ENCODE peak calls at places on chromosomes 13 and 19, in nine cellular contexts. G is astrocyte, D is foreskin fibroblast, O is A549, R is lower leg skin, I is tibial nerve, C is tibial artery, E is Panc1, N is cardiac muscle cell. J is an unnamed sample.

GRCh38 chr13:67643656-67644055 is 413.5 kb upstream of the PCDH9 start:
- DNase-seq in R (no peak), E (no peak), C (no peak), N (peak), D (no peak), G (no peak), I (no peak), O (no peak), J (no peak)

GRCh38 chr19:49200238-49200862 is 42.8 kb downstream of the TRPM4 start:
- DNase-seq in C (no peak), E (no peak), O (peak), G (no peak), D (no peak), N (no peak), R (no peak), I (no peak), J (no peak)

GRCh38 chr19:51600940-51601575 is 29.1 kb downstream of the SIGLEC5 start:
- DNase-seq in C (no peak), G (no peak), O (no peak), R (no peak), E (no peak), N (no peak), I (no peak), D (no peak), J (no peak)

GRCh38 chr19:41588497-41589209 is 12.7 kb downstream of the CEACAM21 start:
- DNase-seq in G (peak), O (peak), C (no peak), D (peak), N (peak), R (no peak), I (peak), E (no peak), J (no peak)

GRCh38 chr19:47475460-47475859 is 3.8 kb upstream of the SLC8A2 start:
- DNase-seq in G (no peak), R (no peak), I (no peak), N (no peak), D (no peak), C (no peak), O (no peak), E (no peak), J (no peak)

GRCh38 chr13:100835695-100836094 is 161.1 kb upstream of the TMTC4 start:
- DNase-seq in D (no peak), O (no peak), R (no peak), C (no peak), I (no peak), G (no peak), N (no peak), E (no peak), J (no peak)

GRCh38 chr19:30391554-30392551 is 19.7 kb downstream of the ZNF536 start:
- DNase-seq in O (no peak), D (no peak), N (no peak), R (no peak), I (no peak), C (no peak), G (peak), E (no peak), J (no peak)

GRCh38 chr13:37944476-37945442 is 75.2 kb upstream of the TRPC4 start:
- DNase-seq in D (peak), N (no peak), C (no peak), I (no peak), E (no peak), O (no peak), G (no peak), R (no peak), J (no peak)

GRCh38 chr19:58181902-58182576 is 822 bp upstream of the ZNF274 start:
- DNase-seq in R (peak), I (peak), E (no peak), N (peak), O (peak), D (peak), G (no peak), C (no peak), J (no peak)

GRCh38 chr13:20716951-20717350 is 13.5 kb downstream of the IL17D start:
- DNase-seq in G (no peak), C (no peak), I (no peak), D (no peak), O (no peak), E (no peak), R (no peak), N (peak), J (no peak)

GRCh38 chr13:60492187-60492586 is 95.2 kb downstream of the TDRD3 start:
- DNase-seq in C (no peak), O (no peak), N (no peak), G (no peak), E (no peak), R (no peak), D (no peak), I (no peak), J (no peak)

GRCh38 chr19:55197531-55197930 is 11.8 kb downstream of the PTPRH start:
- DNase-seq in I (no peak), C (no peak), R (no peak), G (no peak), N (no peak), D (peak), O (no peak), E (no peak), J (no peak)

GRCh38 chr13:97855570-97855970 is 97.9 kb upstream of the IPO5 start:
- DNase-seq in R (peak), E (peak), G (peak), N (peak), O (peak), D (peak), C (no peak), I (peak), J (peak)

GRCh38 chr19:2114218-2114617 is 17.5 kb downstream of the IZUMO4 start:
- DNase-seq in R (no peak), G (no peak), C (no peak), D (no peak), I (no peak), E (no peak), N (no peak), O (no peak), J (no peak)

GRCh38 chr13:102610296-102610895 is 13.6 kb downstream of the TPP2 start:
- DNase-seq in R (no peak), E (no peak), D (no peak), G (no peak), O (no peak), N (no peak), C (no peak), I (no peak), J (no peak)

GRCh38 chr13:106178816-106179215 is 356.6 kb downstream of the EFNB2 start:
- DNase-seq in E (no peak), O (no peak), N (no peak), I (no peak), D (peak), R (no peak), G (no peak), C (no peak), J (no peak)

GRCh38 chr19:7751157-7751783 is 3.9 kb upstream of the CD209 start:
- DNase-seq in C (no peak), N (no peak), G (no peak), D (no peak), E (no peak), O (no peak), I (no peak), R (no peak), J (no peak)

GRCh38 chr13:28548468-28548867 is 53.5 kb upstream of the FLT1 start:
- DNase-seq in R (no peak), D (no peak), O (no peak), G (no peak), E (no peak), C (no peak), N (no peak), I (no peak), J (no peak)

GRCh38 chr13:28551498-28551895 is 56.6 kb upstream of the FLT1 start:
- DNase-seq in C (no peak), O (no peak), N (no peak), R (no peak), G (no peak), E (no peak), I (no peak), D (no peak), J (no peak)

GRCh38 chr13:28545583-28546333 is 50.8 kb upstream of the FLT1 start:
- DNase-seq in C (no peak), R (no peak), G (no peak), I (no peak), D (no peak), N (no peak), O (no peak), E (no peak), J (no peak)

GRCh38 chr13:28550721-28551497 is 56.0 kb upstream of the FLT1 start:
- DNase-seq in E (no peak), N (no peak), G (no peak), D (no peak), O (no peak), I (no peak), C (no peak), R (no peak), J (no peak)

GRCh38 chr13:28548872-28549271 is 53.9 kb upstream of the FLT1 start:
- DNase-seq in O (no peak), I (no peak), R (no peak), D (no peak), G (no peak), E (no peak), C (no peak), N (no peak), J (no peak)
- TF ChIP-seq CTCF in O (no peak), I (no peak), R (no peak), D (no peak), G (no peak), E (no peak), C (no peak), N (peak), J (no peak)

GRCh38 chr13:99200433-99201167 is at the start of gene UBAC2:
- DNase-seq in N (peak), D (peak), O (peak), I (peak), C (peak), R (peak), E (peak), G (peak), J (peak)
- TF ChIP-seq CTCF in N (no peak), D (no peak), O (no peak), I (peak), C (peak), R (no peak), E (no peak), G (no peak), J (no peak)

DNA sequence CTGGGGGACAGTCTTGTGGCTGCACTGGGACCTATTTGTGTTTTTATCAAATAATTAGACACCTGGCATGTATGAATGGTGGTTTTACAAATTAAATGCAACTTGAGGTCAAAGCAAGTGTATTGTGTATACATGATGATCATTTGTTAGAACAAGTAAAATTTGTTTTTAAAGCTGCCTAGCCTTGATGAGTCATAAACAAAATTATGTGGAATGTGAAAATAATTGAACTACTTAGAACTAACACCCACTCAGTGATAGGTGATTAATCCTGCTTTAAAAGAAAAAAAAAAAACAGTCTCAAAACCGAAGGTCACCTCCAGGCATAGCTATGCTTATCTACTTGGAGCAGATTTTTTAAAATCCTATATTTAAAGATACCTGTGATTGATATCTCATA is 770.3 kb upstream of the SLITRK5 start:
- DNase-seq in R (no peak), E (no peak), C (no peak), O (no peak), N (no peak), G (peak), D (no peak), I (no peak), J (no peak)
- TF ChIP-seq CTCF in R (no peak), E (no peak), C (no peak), O (no peak), N (no peak), G (no peak), D (no peak), I (no peak), J (no peak)

DNA sequence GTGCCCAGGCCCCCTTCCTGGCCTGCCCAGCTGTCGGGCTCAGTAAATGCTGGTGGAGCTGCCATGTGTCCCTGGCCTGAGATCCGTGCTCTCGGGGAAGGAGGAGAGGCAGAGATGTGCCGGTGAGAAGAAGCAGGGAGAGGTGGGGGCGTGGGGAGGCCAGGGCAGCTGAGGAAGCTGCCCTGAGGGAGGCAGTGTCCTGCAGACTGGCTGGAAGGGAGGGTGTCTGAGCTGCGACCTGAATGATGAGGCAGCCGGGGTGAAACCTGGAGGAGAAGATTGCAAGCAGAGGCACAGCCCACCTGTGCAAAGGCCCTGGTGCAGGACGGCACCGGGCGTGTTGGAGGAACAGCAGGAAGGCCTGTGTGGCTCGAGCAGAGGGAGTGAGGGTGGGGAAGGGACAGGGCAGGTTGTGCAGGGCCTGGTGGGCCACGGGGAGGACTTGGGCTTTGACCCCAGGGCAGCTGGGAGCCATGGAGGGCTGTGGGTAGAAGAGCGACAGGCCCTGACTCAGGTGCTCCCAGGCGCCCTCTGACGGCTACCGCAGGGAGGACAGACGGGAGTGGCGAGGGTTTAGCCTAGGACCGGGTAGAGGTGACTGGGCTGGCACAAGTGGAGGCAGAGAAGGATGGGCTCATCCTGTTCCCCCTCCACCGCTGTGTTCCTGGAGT is 14.0 kb upstream of the CELF5 start:
- DNase-seq in I (peak), O (peak), C (peak), D (peak), R (peak), N (peak), E (peak), G (no peak), J (no peak)
- TF ChIP-seq CTCF in I (peak), O (peak), C (peak), D (peak), R (no peak), N (peak), E (peak), G (peak), J (peak)

GRCh38 chr19:38850231-38850975 is 617 bp upstream of the HNRNPL start:
- DNase-seq in I (peak), C (peak), E (peak), D (peak), N (peak), G (peak), O (peak), R (peak), J (peak)

GRCh38 chr19:38849147-38849745 is 540 bp downstream of the HNRNPL start:
- DNase-seq in E (peak), D (peak), I (peak), O (peak), G (peak), C (peak), N (peak), R (peak), J (peak)

GRCh38 chr19:38850976-38851621 is 1.3 kb upstream of the HNRNPL start:
- DNase-seq in I (no peak), O (no peak), R (no peak), N (no peak), E (no peak), G (no peak), D (peak), C (no peak), J (no peak)

GRCh38 chr19:38848299-38849146 is 1.3 kb downstream of the HNRNPL start:
- DNase-seq in N (no peak), R (no peak), O (peak), G (no peak), C (no peak), D (no peak), E (no peak), I (no peak), J (no peak)

GRCh38 chr19:38849746-38850230 is at the start of gene HNRNPL:
- DNase-seq in I (no peak), N (no peak), C (no peak), D (no peak), O (no peak), E (no peak), R (no peak), G (no peak), J (no peak)
- TF ChIP-seq CTCF in I (peak), N (peak), C (peak), D (peak), O (peak), E (no peak), R (peak), G (no peak), J (peak)

GRCh38 chr19:5025027-5025426 is 56.1 kb downstream of the KDM4B start:
- DNase-seq in I (no peak), O (no peak), R (no peak), C (no peak), D (no peak), N (no peak), E (no peak), G (no peak), J (no peak)

GRCh38 chr19:5028229-5028886 is 59.4 kb downstream of the KDM4B start:
- DNase-seq in R (no peak), D (no peak), N (no peak), G (no peak), O (no peak), I (no peak), E (no peak), C (no peak), J (no peak)

GRCh38 chr19:5030136-5030820 is 61.4 kb downstream of the KDM4B start:
- DNase-seq in D (no peak), C (no peak), G (no peak), N (no peak), O (no peak), I (no peak), R (no peak), E (no peak), J (no peak)

GRCh38 chr19:5024282-5024681 is 55.4 kb downstream of the KDM4B start:
- DNase-seq in E (no peak), D (no peak), R (no peak), O (no peak), C (no peak), N (no peak), I (no peak), G (no peak), J (no peak)

DNA sequence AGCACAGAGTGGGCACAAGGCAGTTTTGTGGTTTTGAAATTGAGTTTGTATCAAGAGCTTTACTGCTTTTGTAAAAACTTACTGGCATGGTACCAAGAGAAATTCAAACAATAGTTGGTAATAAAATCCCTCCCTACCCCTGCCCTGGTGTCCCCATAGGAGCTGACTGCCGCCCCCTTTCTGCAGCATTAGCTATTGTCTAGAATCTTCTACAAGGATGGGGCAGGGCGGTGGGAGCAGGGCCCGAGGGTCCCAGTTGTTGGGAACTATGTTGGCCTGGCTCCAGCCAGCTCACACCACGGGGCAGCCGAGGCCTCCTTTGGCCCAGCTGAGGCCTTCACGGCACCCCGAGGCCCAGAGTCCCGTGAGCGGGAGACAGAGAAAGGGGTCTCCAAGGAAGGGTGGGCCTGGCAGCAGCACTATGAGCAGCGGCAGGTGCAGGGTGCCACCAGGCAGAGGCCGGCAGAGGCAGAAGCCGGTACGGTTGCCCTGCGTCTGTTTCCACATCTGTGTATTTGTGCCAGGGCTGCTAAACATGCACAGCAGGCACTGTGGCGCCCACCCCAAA is 57.9 kb downstream of the KDM4B start:
- DNase-seq in R (no peak), E (no peak), N (no peak), G (no peak), D (peak), O (no peak), I (no peak), C (no peak), J (no peak)
- TF ChIP-seq CTCF in R (no peak), E (no peak), N (no peak), G (no peak), D (no peak), O (no peak), I (no peak), C (no peak), J (peak)

DNA sequence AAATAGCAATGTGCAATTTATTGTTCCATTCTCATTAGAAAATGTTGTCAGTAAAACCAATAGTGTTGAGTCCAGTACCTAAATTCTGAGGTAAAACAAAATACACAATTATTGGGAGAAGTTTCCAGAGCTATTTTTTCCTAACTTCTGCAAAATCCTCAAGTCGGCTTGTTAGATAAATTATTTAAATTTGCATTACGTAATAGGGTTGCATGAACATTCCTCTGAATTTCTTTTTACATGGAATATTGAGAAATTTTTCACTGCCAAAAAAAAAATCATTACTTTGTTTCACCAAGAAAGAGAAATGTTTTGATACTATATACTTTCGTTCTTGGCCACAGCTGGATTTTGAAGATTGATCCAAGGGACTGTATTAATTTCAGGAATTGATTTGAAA is 1.5 kb downstream of the ZNF507 start:
- DNase-seq in R (no peak), I (no peak), O (no peak), G (no peak), E (no peak), D (no peak), N (no peak), C (no peak), J (no peak)
- TF ChIP-seq CTCF in R (no peak), I (no peak), O (no peak), G (no peak), E (no peak), D (no peak), N (no peak), C (no peak), J (no peak)